ENCODE peak calls at places on chromosome 6, in six cellular contexts. W, F, O, P, D and A are unnamed samples.

GRCh38 chr6:45076217-45076616 is 251.9 kb upstream of the RUNX2 start:
- DNase-seq in O (no peak), P (peak; percentile 19), F (no peak), D (no peak), W (no peak), A (no peak)

GRCh38 chr6:14880717-14881116 is 365.2 kb upstream of the JARID2 start:
- DNase-seq in W (no peak), D (no peak), P (no peak), O (no peak), F (no peak), A (no peak)

GRCh38 chr6:56370591-56371198 is 123.3 kb upstream of the COL21A1 start:
- DNase-seq in F (no peak), W (peak; percentile 92), P (peak; percentile 53), D (no peak), O (no peak), A (peak; percentile 69)

GRCh38 chr6:166167801-166168615 is at the start of gene TBXT:
- DNase-seq in D (no peak), O (peak; percentile 25), F (no peak), W (no peak), P (no peak), A (no peak)

GRCh38 chr6:161890959-161891358 is 617.1 kb upstream of the AGPAT4 start:
- DNase-seq in W (no peak), D (no peak), F (no peak), P (no peak), O (no peak), A (no peak)

GRCh38 chr6:110089323-110089722 is 90.1 kb downstream of the WASF1 start:
- DNase-seq in O (no peak), D (no peak), F (no peak), W (no peak), P (no peak), A (no peak)

GRCh38 chr6:159969921-159970320 is 1.0 kb downstream of the IGF2R start:
- DNase-seq in F (peak; percentile 46), D (no peak), P (no peak), O (no peak), W (peak; percentile 83), A (peak; percentile 69)

GRCh38 chr6:30744054-30744805 is at the start of gene IER3:
- DNase-seq in O (peak; percentile 86), D (no peak), P (no peak), W (peak; percentile 93), F (peak; percentile 92), A (peak; percentile 66)

GRCh38 chr6:45116714-45117410 is 211.3 kb upstream of the RUNX2 start:
- DNase-seq in W (peak; percentile 90), O (no peak), P (peak; percentile 67), F (no peak), D (no peak), A (no peak)

GRCh38 chr6:32933661-32934085 is 7.2 kb downstream of the HLA-DMB start:
- DNase-seq in F (peak; percentile 86), P (no peak), D (peak; percentile 74), W (peak; percentile 83), O (peak; percentile 72), A (peak; percentile 66)

GRCh38 chr6:85676086-85676729 is 33.5 kb upstream of the SYNCRIP start:
- DNase-seq in D (no peak), P (no peak), O (no peak), F (no peak), W (no peak), A (no peak)

GRCh38 chr6:163387317-163387716 is 27.2 kb upstream of the QKI start:
- DNase-seq in F (no peak), P (no peak), O (no peak), D (no peak), W (no peak), A (no peak)

GRCh38 chr6:7496266-7496875 is 45.1 kb upstream of the DSP start:
- DNase-seq in W (no peak), F (no peak), P (no peak), O (no peak), D (no peak), A (no peak)

GRCh38 chr6:161011509-161012480 is 20.2 kb downstream of the MAP3K4 start:
- DNase-seq in F (no peak), O (no peak), D (no peak), W (peak; percentile 46), P (no peak), A (no peak)

GRCh38 chr6:136593748-136594490 is 43.7 kb upstream of the MAP7 start:
- DNase-seq in O (no peak), D (no peak), W (peak; percentile 100), F (peak; percentile 57), P (peak; percentile 99), A (peak; percentile 25)